ENCODE peak calls at places on chromosome 3, in four cellular contexts. Q is central memory CD4-positive, alpha-beta T cell; E is stimulated activated CD4-positive, alpha-beta T cell treated with anti-CD3 and anti-CD28 coated beads, Interleukin-2, amount 100 ng/mL, for 24 hours; R is IMR-90. O is an unnamed sample.

GRCh38 chr3:51710631-51711351 is 3.9 kb downstream of the GRM2 start:
- DNase-seq in Q (no peak), E (no peak), R (no peak), O (no peak)

GRCh38 chr3:8937064-8938020 is 25.9 kb downstream of the RAD18 start:
- DNase-seq in E (no peak), R (peak; percentile 89), Q (no peak), O (no peak)

GRCh38 chr3:155744091-155744625 is 713 bp downstream of the PLCH1 start:
- DNase-seq in Q (peak; percentile 2), E (peak; percentile 71), R (peak; percentile 4), O (peak; percentile 96)

GRCh38 chr3:187150599-187150998 is 11.3 kb upstream of the RPL39L start:
- DNase-seq in Q (peak; percentile 46), E (peak; percentile 76), R (no peak), O (no peak)

GRCh38 chr3:12947504-12948369 is 106.4 kb upstream of the RPL32 start:
- DNase-seq in E (no peak), Q (no peak), R (peak; percentile 68), O (no peak)

GRCh38 chr3:184491867-184492615 is 69.5 kb upstream of the EPHB3 start:
- DNase-seq in E (no peak), Q (no peak), R (no peak), O (no peak)

GRCh38 chr3:12224181-12225147 is 64.4 kb upstream of the PPARG start:
- DNase-seq in E (no peak), Q (no peak), R (peak; percentile 49), O (no peak)

GRCh38 chr3:40645883-40646282 is 121.1 kb downstream of the ZNF621 start:
- DNase-seq in R (no peak), E (no peak), Q (no peak), O (no peak)

GRCh38 chr3:50652709-50653108 is 22.0 kb upstream of the DOCK3 start:
- DNase-seq in E (peak; percentile 65), Q (peak; percentile 35), R (peak; percentile 8), O (no peak)

GRCh38 chr3:148790370-148790769 is 37.2 kb upstream of the CPB1 start:
- DNase-seq in E (no peak), Q (no peak), R (no peak), O (no peak)

GRCh38 chr3:62558549-62559112 is 185.3 kb upstream of the FEZF2 start:
- DNase-seq in R (peak; percentile 13), E (no peak), Q (no peak), O (peak; percentile 81)

GRCh38 chr3:123813876-123814275 is 70.3 kb downstream of the MYLK start:
- DNase-seq in R (no peak), Q (no peak), E (no peak), O (no peak)

GRCh38 chr3:13069495-13069894 is 3.7 kb downstream of the IQSEC1 start:
- DNase-seq in Q (peak; percentile 52), R (no peak), E (peak; percentile 37), O (no peak)

GRCh38 chr3:45498532-45498931 is 96.0 kb upstream of the LIMD1 start:
- DNase-seq in Q (no peak), R (no peak), E (no peak), O (no peak)

O was measured in retina.